ENCODE peak calls at places on chromosomes 6 and 20, in ten cellular contexts. One of them, this sample, is unnamed.

GRCh38 chr20:48556956-48557355 is 270.8 kb downstream of the PREX1 start:
- DNase-seq in thoracic aorta: no peak
- DNase-seq in hepatocyte: no peak
- DNase-seq in stomach: no peak
- DNase-seq in pancreas: no peak
- DNase-seq in endothelial cell of umbilical vein: no peak
- DNase-seq in lung: no peak
- DNase-seq in AG04450: no peak
- DNase-seq in H9: no peak
- DNase-seq in fibroblast of lung: no peak
- DNase-seq in this sample: no peak

GRCh38 chr6:106159531-106159940 is 73.4 kb downstream of the PRDM1 start:
- DNase-seq in thoracic aorta: no peak
- DNase-seq in hepatocyte: no peak
- DNase-seq in stomach: no peak
- DNase-seq in pancreas: no peak
- DNase-seq in endothelial cell of umbilical vein: no peak
- DNase-seq in lung: no peak
- DNase-seq in AG04450: peak
- DNase-seq in H9: no peak
- DNase-seq in fibroblast of lung: peak
- DNase-seq in this sample: no peak

GRCh38 chr20:37525810-37526209 is 1.9 kb downstream of the BLCAP start:
- DNase-seq in thoracic aorta: no peak
- DNase-seq in hepatocyte: no peak
- DNase-seq in stomach: no peak
- DNase-seq in pancreas: no peak
- DNase-seq in endothelial cell of umbilical vein: no peak
- DNase-seq in lung: no peak
- DNase-seq in AG04450: no peak
- DNase-seq in H9: no peak
- DNase-seq in fibroblast of lung: no peak
- DNase-seq in this sample: no peak

GRCh38 chr6:17835784-17836183 is 129.1 kb upstream of the NUP153 start:
- DNase-seq in thoracic aorta: no peak
- DNase-seq in hepatocyte: no peak
- DNase-seq in stomach: no peak
- DNase-seq in pancreas: no peak
- DNase-seq in endothelial cell of umbilical vein: no peak
- DNase-seq in lung: no peak
- DNase-seq in AG04450: no peak
- DNase-seq in H9: no peak
- DNase-seq in fibroblast of lung: no peak
- DNase-seq in this sample: no peak

GRCh38 chr6:17470953-17471335 is 77.5 kb downstream of the CAP2 start:
- DNase-seq in thoracic aorta: no peak
- DNase-seq in hepatocyte: peak
- DNase-seq in stomach: no peak
- DNase-seq in pancreas: no peak
- DNase-seq in endothelial cell of umbilical vein: no peak
- DNase-seq in lung: no peak
- DNase-seq in AG04450: peak
- DNase-seq in H9: no peak
- DNase-seq in fibroblast of lung: peak
- DNase-seq in this sample: no peak

GRCh38 chr6:129280719-129281118 is 397.8 kb downstream of the LAMA2 start:
- DNase-seq in thoracic aorta: no peak
- DNase-seq in hepatocyte: no peak
- DNase-seq in stomach: no peak
- DNase-seq in pancreas: no peak
- DNase-seq in endothelial cell of umbilical vein: no peak
- DNase-seq in lung: no peak
- DNase-seq in AG04450: no peak
- DNase-seq in H9: no peak
- DNase-seq in fibroblast of lung: no peak
- DNase-seq in this sample: no peak

GRCh38 chr6:24419526-24419925 is 16.8 kb downstream of the MRS2 start:
- DNase-seq in thoracic aorta: no peak
- DNase-seq in hepatocyte: no peak
- DNase-seq in stomach: no peak
- DNase-seq in pancreas: no peak
- DNase-seq in endothelial cell of umbilical vein: no peak
- DNase-seq in lung: no peak
- DNase-seq in AG04450: no peak
- DNase-seq in H9: no peak
- DNase-seq in fibroblast of lung: no peak
- DNase-seq in this sample: no peak

GRCh38 chr6:35199866-35200265 is 13.9 kb upstream of the SCUBE3 start:
- DNase-seq in thoracic aorta: no peak
- DNase-seq in hepatocyte: no peak
- DNase-seq in stomach: no peak
- DNase-seq in pancreas: no peak
- DNase-seq in endothelial cell of umbilical vein: no peak
- DNase-seq in lung: no peak
- DNase-seq in AG04450: no peak
- DNase-seq in H9: no peak
- DNase-seq in fibroblast of lung: no peak
- DNase-seq in this sample: no peak

GRCh38 chr20:53902968-53903651 is 167.3 kb downstream of the BCAS1 start:
- DNase-seq in thoracic aorta: no peak
- DNase-seq in hepatocyte: no peak
- DNase-seq in stomach: no peak
- DNase-seq in pancreas: no peak
- DNase-seq in endothelial cell of umbilical vein: no peak
- DNase-seq in lung: no peak
- DNase-seq in AG04450: no peak
- DNase-seq in H9: no peak
- DNase-seq in fibroblast of lung: no peak
- DNase-seq in this sample: no peak

GRCh38 chr20:53903652-53903987 is 166.8 kb downstream of the BCAS1 start:
- DNase-seq in thoracic aorta: no peak
- DNase-seq in hepatocyte: no peak
- DNase-seq in stomach: no peak
- DNase-seq in pancreas: no peak
- DNase-seq in endothelial cell of umbilical vein: no peak
- DNase-seq in lung: no peak
- DNase-seq in AG04450: no peak
- DNase-seq in H9: no peak
- DNase-seq in fibroblast of lung: no peak
- DNase-seq in this sample: no peak

GRCh38 chr20:53900380-53900999 is 169.9 kb downstream of the BCAS1 start:
- DNase-seq in thoracic aorta: no peak
- DNase-seq in hepatocyte: no peak
- DNase-seq in stomach: no peak
- DNase-seq in pancreas: no peak
- DNase-seq in endothelial cell of umbilical vein: peak
- DNase-seq in lung: no peak
- DNase-seq in AG04450: no peak
- DNase-seq in H9: no peak
- DNase-seq in fibroblast of lung: peak
- DNase-seq in this sample: no peak

GRCh38 chr20:53901064-53901463 is 169.3 kb downstream of the BCAS1 start:
- DNase-seq in thoracic aorta: no peak
- DNase-seq in hepatocyte: peak
- DNase-seq in stomach: no peak
- DNase-seq in pancreas: no peak
- DNase-seq in endothelial cell of umbilical vein: peak
- DNase-seq in lung: no peak
- DNase-seq in AG04450: no peak
- DNase-seq in H9: no peak
- DNase-seq in fibroblast of lung: no peak
- DNase-seq in this sample: no peak

DNA sequence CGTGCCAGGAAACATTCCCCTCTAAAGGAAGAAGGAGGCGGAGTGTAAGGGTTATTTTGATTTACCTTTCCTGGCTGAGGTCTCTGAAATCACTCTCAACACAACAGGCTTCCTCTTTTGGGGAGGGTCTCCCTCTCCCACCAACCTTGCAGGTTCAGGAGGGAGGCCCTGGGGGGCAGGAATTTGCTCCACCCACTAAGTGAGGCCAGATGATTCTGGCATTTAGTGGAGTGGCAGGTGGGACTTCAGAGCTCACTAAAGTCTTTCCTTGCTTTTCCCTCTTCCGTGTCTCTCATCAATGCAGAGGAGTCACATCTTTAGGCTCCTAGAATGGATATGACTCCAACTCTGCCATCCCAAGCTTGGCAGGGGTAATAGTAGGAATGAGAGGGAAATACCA is 168.7 kb downstream of the BCAS1 start:
- DNase-seq in thoracic aorta: no peak
- DNase-seq in hepatocyte: no peak
- DNase-seq in stomach: no peak
- DNase-seq in pancreas: no peak
- DNase-seq in endothelial cell of umbilical vein: peak
- DNase-seq in lung: no peak
- DNase-seq in AG04450: no peak
- DNase-seq in H9: no peak
- DNase-seq in fibroblast of lung: no peak
- DNase-seq in this sample: no peak
- H3K27ac ChIP-seq in thoracic aorta: peak
- H3K27ac ChIP-seq in hepatocyte: peak
- H3K27ac ChIP-seq in stomach: no peak
- H3K27ac ChIP-seq in pancreas: peak
- H3K27ac ChIP-seq in endothelial cell of umbilical vein: peak
- H3K27ac ChIP-seq in lung: peak
- H3K27ac ChIP-seq in AG04450: no peak
- H3K27ac ChIP-seq in H9: no peak
- H3K27ac ChIP-seq in fibroblast of lung: peak
- H3K27ac ChIP-seq in this sample: no peak

GRCh38 chr6:30530013-30530412 is 26.3 kb downstream of the GNL1 start:
- DNase-seq in thoracic aorta: no peak
- DNase-seq in hepatocyte: no peak
- DNase-seq in stomach: no peak
- DNase-seq in pancreas: no peak
- DNase-seq in endothelial cell of umbilical vein: no peak
- DNase-seq in lung: no peak
- DNase-seq in AG04450: no peak
- DNase-seq in H9: no peak
- DNase-seq in fibroblast of lung: no peak
- DNase-seq in this sample: no peak
- H3K27ac ChIP-seq in thoracic aorta: no peak
- H3K27ac ChIP-seq in hepatocyte: no peak
- H3K27ac ChIP-seq in stomach: no peak
- H3K27ac ChIP-seq in pancreas: no peak
- H3K27ac ChIP-seq in endothelial cell of umbilical vein: no peak
- H3K27ac ChIP-seq in lung: peak
- H3K27ac ChIP-seq in AG04450: no peak
- H3K27ac ChIP-seq in H9: no peak
- H3K27ac ChIP-seq in fibroblast of lung: no peak
- H3K27ac ChIP-seq in this sample: no peak

GRCh38 chr6:137213813-137214212 is 5.4 kb downstream of the IFNGR1 start:
- DNase-seq in thoracic aorta: no peak
- DNase-seq in hepatocyte: no peak
- DNase-seq in stomach: no peak
- DNase-seq in pancreas: no peak
- DNase-seq in endothelial cell of umbilical vein: peak
- DNase-seq in lung: no peak
- DNase-seq in AG04450: no peak
- DNase-seq in H9: no peak
- DNase-seq in fibroblast of lung: no peak
- DNase-seq in this sample: no peak
- H3K27ac ChIP-seq in thoracic aorta: peak
- H3K27ac ChIP-seq in hepatocyte: no peak
- H3K27ac ChIP-seq in stomach: peak
- H3K27ac ChIP-seq in pancreas: no peak
- H3K27ac ChIP-seq in endothelial cell of umbilical vein: no peak
- H3K27ac ChIP-seq in lung: peak
- H3K27ac ChIP-seq in AG04450: no peak
- H3K27ac ChIP-seq in H9: no peak
- H3K27ac ChIP-seq in fibroblast of lung: no peak
- H3K27ac ChIP-seq in this sample: no peak

DNA sequence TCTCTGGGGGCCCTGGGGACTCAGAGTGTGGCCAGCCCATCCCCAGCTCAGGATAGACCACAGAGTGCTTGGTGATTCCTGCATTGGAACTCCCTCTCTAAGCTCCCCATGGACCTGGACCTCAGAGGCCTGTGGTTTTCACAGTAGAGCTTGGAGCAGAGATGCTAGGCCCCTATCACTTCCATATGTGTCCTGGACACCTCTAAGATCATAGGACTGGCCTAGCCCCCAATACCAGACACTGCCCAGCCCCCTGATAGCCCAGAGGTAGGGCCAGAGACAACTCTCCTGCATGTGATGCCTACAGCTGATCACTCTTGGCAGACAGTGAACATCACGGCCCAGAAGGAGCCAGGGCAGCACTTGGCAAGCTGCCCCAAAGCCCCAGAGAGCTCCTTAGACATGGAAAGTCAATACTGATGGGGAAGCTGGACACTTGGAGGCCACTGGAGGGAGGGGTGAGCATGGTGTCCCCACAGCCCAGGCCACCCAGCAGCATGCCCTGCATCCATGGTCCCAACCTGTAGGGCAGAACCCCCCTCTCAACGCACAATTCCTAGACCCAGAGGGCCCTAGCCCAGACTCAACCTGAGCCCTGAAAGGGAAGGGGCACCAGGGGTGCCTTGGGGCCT is 27.1 kb downstream of the UBD start:
- DNase-seq in thoracic aorta: no peak
- DNase-seq in hepatocyte: no peak
- DNase-seq in stomach: no peak
- DNase-seq in pancreas: no peak
- DNase-seq in endothelial cell of umbilical vein: no peak
- DNase-seq in lung: peak
- DNase-seq in AG04450: no peak
- DNase-seq in H9: no peak
- DNase-seq in fibroblast of lung: no peak
- DNase-seq in this sample: no peak
- H3K27ac ChIP-seq in thoracic aorta: no peak
- H3K27ac ChIP-seq in hepatocyte: no peak
- H3K27ac ChIP-seq in stomach: no peak
- H3K27ac ChIP-seq in pancreas: no peak
- H3K27ac ChIP-seq in endothelial cell of umbilical vein: no peak
- H3K27ac ChIP-seq in lung: no peak
- H3K27ac ChIP-seq in AG04450: no peak
- H3K27ac ChIP-seq in H9: no peak
- H3K27ac ChIP-seq in fibroblast of lung: no peak
- H3K27ac ChIP-seq in this sample: no peak

DNA sequence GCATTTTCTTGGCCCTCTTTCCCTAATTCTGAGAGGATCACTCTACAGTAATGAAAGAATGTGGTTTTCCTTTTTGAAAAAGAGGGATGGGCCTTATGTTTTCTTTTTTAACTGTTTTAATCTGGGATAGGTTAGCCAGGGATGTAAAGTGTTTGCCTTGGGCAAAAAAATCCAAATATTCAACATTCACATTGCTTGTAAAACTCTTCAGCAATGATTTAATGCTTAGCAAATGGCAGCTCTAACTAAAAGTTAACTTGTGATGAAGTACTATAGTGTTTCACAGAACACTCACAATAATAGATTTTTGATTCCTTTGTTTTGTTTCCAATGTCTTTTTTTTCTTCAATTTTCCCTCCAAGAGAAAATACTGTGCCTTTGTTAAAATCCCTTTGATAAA is 336.0 kb downstream of the EPHA7 start:
- DNase-seq in thoracic aorta: no peak
- DNase-seq in hepatocyte: no peak
- DNase-seq in stomach: no peak
- DNase-seq in pancreas: no peak
- DNase-seq in endothelial cell of umbilical vein: no peak
- DNase-seq in lung: no peak
- DNase-seq in AG04450: no peak
- DNase-seq in H9: no peak
- DNase-seq in fibroblast of lung: no peak
- DNase-seq in this sample: no peak
- H3K27ac ChIP-seq in thoracic aorta: no peak
- H3K27ac ChIP-seq in hepatocyte: no peak
- H3K27ac ChIP-seq in stomach: no peak
- H3K27ac ChIP-seq in pancreas: no peak
- H3K27ac ChIP-seq in endothelial cell of umbilical vein: no peak
- H3K27ac ChIP-seq in lung: no peak
- H3K27ac ChIP-seq in AG04450: no peak
- H3K27ac ChIP-seq in H9: no peak
- H3K27ac ChIP-seq in fibroblast of lung: no peak
- H3K27ac ChIP-seq in this sample: no peak

This sample was measured in tibial artery.